ENCODE peak calls at places on chromosomes 5 and 9, in eight cellular contexts. E, X, G, Q, D, F, J and K are unnamed samples.

GRCh38 chr9:20358201-20358600 is 264.1 kb downstream of the MLLT3 start:
- DNase-seq in J (no peak), G (peak), Q (peak), E (no peak), D (peak), X (no peak), F (no peak), K (no peak)

GRCh38 chr9:82263621-82264020 is 275.0 kb downstream of the SPATA31D1 start:
- DNase-seq in G (no peak), X (no peak), J (no peak), E (no peak), F (no peak), Q (no peak), D (no peak), K (no peak)

GRCh38 chr5:160643588-160643987 is 208.4 kb downstream of the ATP10B start:
- DNase-seq in E (no peak), F (no peak), Q (no peak), G (no peak), J (no peak), D (no peak), X (no peak), K (no peak)

GRCh38 chr9:97176206-97176605 is 131.3 kb upstream of the CCDC180 start:
- DNase-seq in F (no peak), D (no peak), J (no peak), X (no peak), E (no peak), Q (peak), G (no peak), K (no peak)

GRCh38 chr5:10535237-10535530 is 28.7 kb upstream of the ANKRD33B start:
- DNase-seq in J (no peak), Q (no peak), F (no peak), D (no peak), G (no peak), E (no peak), X (no peak), K (no peak)

GRCh38 chr5:55278778-55279177 is 28.7 kb downstream of the DHX29 start:
- DNase-seq in G (peak), E (no peak), Q (no peak), D (no peak), X (no peak), F (no peak), J (no peak), K (no peak)

GRCh38 chr9:76371901-76372300 is 22.3 kb downstream of the RFK start:
- DNase-seq in E (peak), F (no peak), D (peak), G (peak), X (no peak), J (no peak), Q (peak), K (no peak)

GRCh38 chr5:35478856-35479682 is 138.6 kb upstream of the SPEF2 start:
- DNase-seq in F (no peak), X (no peak), E (no peak), D (no peak), G (peak), Q (peak), J (no peak), K (peak)

GRCh38 chr9:123584202-123585176 is 228.5 kb downstream of the CRB2 start:
- DNase-seq in E (no peak), F (no peak), D (no peak), G (no peak), X (peak), J (no peak), Q (no peak), K (no peak)

GRCh38 chr5:179079165-179079987 is 19.2 kb downstream of the ZNF354C start:
- DNase-seq in G (no peak), D (no peak), Q (no peak), E (no peak), X (no peak), J (no peak), F (no peak), K (no peak)
- H3K4me3 ChIP-seq in G (no peak), D (no peak), Q (no peak), E (no peak), X (no peak), J (no peak), F (peak), K (no peak)

GRCh38 chr5:150637245-150638052 is 3.0 kb upstream of the SYNPO start:
- DNase-seq in D (peak), X (peak), E (peak), G (peak), Q (peak), J (no peak), F (no peak), K (peak)
- TF ChIP-seq CTCF in D (no peak), X (no peak), E (no peak), G (no peak), Q (no peak), J (no peak), F (no peak), K (no peak)

GRCh38 chr9:6218099-6218502 is 2.5 kb downstream of the IL33 start:
- DNase-seq in X (no peak), G (peak), D (no peak), F (no peak), Q (peak), J (no peak), E (no peak), K (peak)
- H3K4me3 ChIP-seq in X (no peak), G (no peak), D (no peak), F (peak), Q (peak), J (peak), E (peak), K (no peak)

GRCh38 chr5:170407062-170407461 is 17.9 kb upstream of the KCNMB1 start:
- DNase-seq in Q (no peak), D (no peak), X (no peak), F (no peak), G (no peak), E (no peak), J (no peak), K (no peak)
- TF ChIP-seq CTCF in Q (no peak), D (no peak), X (no peak), F (no peak), G (no peak), E (no peak), J (no peak), K (no peak)

DNA sequence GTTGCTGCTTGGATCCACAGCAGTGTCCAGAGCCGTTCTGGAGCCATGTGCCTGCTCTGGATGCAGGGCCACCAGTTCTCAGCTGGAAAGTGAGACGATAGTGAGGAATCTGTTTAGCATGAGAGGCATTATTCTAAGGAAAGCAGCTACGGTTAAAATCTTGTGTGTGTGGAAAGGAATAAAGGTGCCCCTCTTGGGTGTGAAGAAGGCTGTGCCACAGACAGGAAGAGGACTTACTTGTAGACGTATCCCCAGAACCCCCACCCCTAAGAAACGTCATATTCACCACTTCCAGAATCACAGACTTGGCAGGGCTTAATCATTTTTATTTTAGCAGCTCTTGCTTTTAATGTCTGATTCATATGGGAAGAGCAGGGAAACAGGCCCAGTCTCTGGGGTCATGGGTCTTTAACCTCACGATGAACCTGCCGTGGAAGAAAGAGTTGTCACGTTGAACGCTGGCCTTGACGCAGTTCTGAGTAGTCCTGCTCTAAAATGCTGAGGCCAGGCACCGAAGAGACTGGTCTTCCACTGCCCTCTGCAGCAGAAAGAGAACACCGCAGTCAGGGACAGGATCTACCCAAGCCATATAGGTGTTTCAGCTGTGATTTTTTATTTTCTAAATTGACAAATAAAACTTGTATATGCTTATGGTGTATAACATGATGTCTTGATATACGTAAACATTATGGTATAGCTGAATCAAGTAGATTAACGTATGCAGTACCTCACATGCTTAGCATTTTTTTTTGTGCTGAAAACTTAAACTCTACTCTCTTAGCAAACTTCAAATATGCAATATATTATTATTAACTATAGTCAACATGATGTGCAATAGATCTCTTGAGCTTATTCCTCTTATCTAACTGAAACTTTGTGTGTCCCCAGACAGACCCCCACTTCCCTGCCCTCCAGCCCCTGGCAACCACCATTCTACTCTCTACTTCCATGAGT is 38.8 kb downstream of the CARTPT start:
- DNase-seq in E (peak), G (peak), X (no peak), F (no peak), Q (peak), J (peak), D (peak), K (peak)
- H3K4me3 ChIP-seq in E (no peak), G (no peak), X (peak), F (peak), Q (no peak), J (peak), D (peak), K (no peak)

GRCh38 chr5:116361171-116361967 is 213.3 kb downstream of the SEMA6A start:
- DNase-seq in E (no peak), Q (peak), F (no peak), X (peak), G (no peak), D (no peak), J (peak), K (no peak)
- TF ChIP-seq CTCF in E (no peak), Q (peak), F (no peak), X (no peak), G (no peak), D (no peak), J (no peak), K (peak)